ENCODE peak calls at places on chromosomes 7 and 10, in five cellular contexts. One of them, this sample, is unnamed.

GRCh38 chr7:80133361-80134104 is 1.1 kb upstream of the GNAI1 start:
- DNase-seq in K562: no peak
- DNase-seq in GM23338: peak
- DNase-seq in mesenchymal stem cell: peak
- DNase-seq in IMR-90: peak
- DNase-seq in this sample: no peak

GRCh38 chr7:138980575-138981285 is 459 bp downstream of the KIAA1549 start:
- DNase-seq in IMR-90: no peak
- DNase-seq in mesenchymal stem cell: peak
- DNase-seq in GM23338: peak
- DNase-seq in K562: no peak
- DNase-seq in this sample: no peak

GRCh38 chr7:139426258-139427028 is 57.0 kb downstream of the KLRG2 start:
- DNase-seq in IMR-90: no peak
- DNase-seq in mesenchymal stem cell: no peak
- DNase-seq in K562: no peak
- DNase-seq in GM23338: no peak
- DNase-seq in this sample: no peak

GRCh38 chr10:95176101-95176500 is 17.9 kb upstream of the ACSM6 start:
- DNase-seq in mesenchymal stem cell: no peak
- DNase-seq in K562: no peak
- DNase-seq in GM23338: no peak
- DNase-seq in IMR-90: no peak
- DNase-seq in this sample: no peak

GRCh38 chr7:78607099-78607498 is 808.5 kb downstream of the PHTF2 start:
- DNase-seq in mesenchymal stem cell: no peak
- DNase-seq in K562: no peak
- DNase-seq in GM23338: peak
- DNase-seq in IMR-90: no peak
- DNase-seq in this sample: peak

GRCh38 chr7:134954197-134955082 is 31.9 kb upstream of the AGBL3 start:
- DNase-seq in K562: peak
- DNase-seq in GM23338: peak
- DNase-seq in mesenchymal stem cell: peak
- DNase-seq in IMR-90: peak
- DNase-seq in this sample: peak

GRCh38 chr7:69599879-69600764 is 1.8 kb downstream of the AUTS2 start:
- DNase-seq in mesenchymal stem cell: no peak
- DNase-seq in GM23338: peak
- DNase-seq in K562: no peak
- DNase-seq in IMR-90: no peak
- DNase-seq in this sample: peak

GRCh38 chr7:47905071-47905920 is 43.0 kb downstream of the PKD1L1 start:
- DNase-seq in K562: no peak
- DNase-seq in IMR-90: no peak
- DNase-seq in GM23338: no peak
- DNase-seq in mesenchymal stem cell: peak
- DNase-seq in this sample: peak

GRCh38 chr10:89693176-89693575 is 8.2 kb upstream of the KIF20B start:
- DNase-seq in mesenchymal stem cell: no peak
- DNase-seq in GM23338: no peak
- DNase-seq in K562: no peak
- DNase-seq in IMR-90: no peak
- DNase-seq in this sample: no peak

GRCh38 chr10:54961040-54961439 is 160.0 kb upstream of the PCDH15 start:
- DNase-seq in IMR-90: no peak
- DNase-seq in GM23338: no peak
- DNase-seq in mesenchymal stem cell: no peak
- DNase-seq in K562: no peak
- DNase-seq in this sample: no peak

GRCh38 chr10:104336829-104337526 is 1.3 kb downstream of the ITPRIP start:
- DNase-seq in IMR-90: peak
- DNase-seq in GM23338: no peak
- DNase-seq in mesenchymal stem cell: peak
- DNase-seq in K562: no peak
- DNase-seq in this sample: peak

GRCh38 chr10:43965033-43965917 is 316.6 kb upstream of the ZNF32 start:
- DNase-seq in mesenchymal stem cell: peak
- DNase-seq in IMR-90: peak
- DNase-seq in K562: no peak
- DNase-seq in GM23338: no peak
- DNase-seq in this sample: peak

GRCh38 chr7:132650498-132650897 is 74.2 kb upstream of the PLXNA4 start:
- DNase-seq in IMR-90: peak
- DNase-seq in K562: no peak
- DNase-seq in GM23338: peak
- DNase-seq in mesenchymal stem cell: peak
- DNase-seq in this sample: peak

GRCh38 chr7:129772646-129773280 is 161.2 kb downstream of the NRF1 start:
- DNase-seq in mesenchymal stem cell: no peak
- DNase-seq in K562: no peak
- DNase-seq in IMR-90: no peak
- DNase-seq in GM23338: no peak
- DNase-seq in this sample: no peak

GRCh38 chr10:63548860-63549259 is 27.7 kb downstream of the REEP3 start:
- DNase-seq in mesenchymal stem cell: no peak
- DNase-seq in K562: no peak
- DNase-seq in IMR-90: no peak
- DNase-seq in GM23338: no peak
- DNase-seq in this sample: no peak
- H3K4me2 ChIP-seq in mesenchymal stem cell: no peak
- H3K4me2 ChIP-seq in K562: no peak
- H3K4me2 ChIP-seq in IMR-90: no peak
- H3K4me2 ChIP-seq in GM23338: no peak
- H3K4me2 ChIP-seq in this sample: no peak

GRCh38 chr10:86393858-86394472 is 27.4 kb upstream of the GRID1 start:
- DNase-seq in IMR-90: no peak
- DNase-seq in GM23338: no peak
- DNase-seq in mesenchymal stem cell: no peak
- DNase-seq in K562: no peak
- DNase-seq in this sample: no peak
- H3K4me2 ChIP-seq in IMR-90: no peak
- H3K4me2 ChIP-seq in GM23338: no peak
- H3K4me2 ChIP-seq in mesenchymal stem cell: no peak
- H3K4me2 ChIP-seq in K562: no peak
- H3K4me2 ChIP-seq in this sample: no peak

DNA sequence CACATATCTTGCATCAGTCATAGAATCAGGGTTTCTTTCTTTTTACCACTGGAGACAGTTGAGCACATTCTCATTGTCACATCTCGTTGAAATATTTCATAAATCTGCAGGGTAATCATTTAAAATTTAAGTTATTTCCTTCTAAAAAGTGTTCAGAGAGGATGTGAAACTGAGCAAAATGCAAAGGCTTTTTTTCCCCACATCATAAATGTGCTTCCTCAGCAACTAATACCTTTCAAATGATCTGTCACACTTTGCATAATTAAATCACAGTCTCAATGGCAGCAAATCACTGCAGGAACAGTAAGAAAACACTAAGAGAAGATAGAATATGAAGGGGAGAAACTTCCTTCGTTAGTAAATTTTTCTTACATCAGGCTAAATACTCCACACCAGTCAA is 187.5 kb downstream of the EVX1 start:
- DNase-seq in mesenchymal stem cell: no peak
- DNase-seq in GM23338: no peak
- DNase-seq in IMR-90: no peak
- DNase-seq in K562: no peak
- DNase-seq in this sample: no peak
- H3K4me2 ChIP-seq in mesenchymal stem cell: no peak
- H3K4me2 ChIP-seq in GM23338: no peak
- H3K4me2 ChIP-seq in IMR-90: no peak
- H3K4me2 ChIP-seq in K562: no peak
- H3K4me2 ChIP-seq in this sample: no peak

GRCh38 chr10:22285130-22285529 is 31.1 kb upstream of the COMMD3 start:
- DNase-seq in K562: no peak
- DNase-seq in GM23338: no peak
- DNase-seq in IMR-90: no peak
- DNase-seq in mesenchymal stem cell: no peak
- DNase-seq in this sample: no peak
- H3K4me2 ChIP-seq in K562: peak
- H3K4me2 ChIP-seq in GM23338: no peak
- H3K4me2 ChIP-seq in IMR-90: no peak
- H3K4me2 ChIP-seq in mesenchymal stem cell: no peak
- H3K4me2 ChIP-seq in this sample: no peak

GRCh38 chr10:59082249-59082648 is 94.2 kb upstream of the PHYHIPL start:
- DNase-seq in GM23338: no peak
- DNase-seq in K562: no peak
- DNase-seq in IMR-90: no peak
- DNase-seq in mesenchymal stem cell: no peak
- DNase-seq in this sample: no peak

GRCh38 chr10:59077855-59078254 is 98.6 kb upstream of the PHYHIPL start:
- DNase-seq in mesenchymal stem cell: no peak
- DNase-seq in IMR-90: no peak
- DNase-seq in K562: no peak
- DNase-seq in GM23338: no peak
- DNase-seq in this sample: no peak

DNA sequence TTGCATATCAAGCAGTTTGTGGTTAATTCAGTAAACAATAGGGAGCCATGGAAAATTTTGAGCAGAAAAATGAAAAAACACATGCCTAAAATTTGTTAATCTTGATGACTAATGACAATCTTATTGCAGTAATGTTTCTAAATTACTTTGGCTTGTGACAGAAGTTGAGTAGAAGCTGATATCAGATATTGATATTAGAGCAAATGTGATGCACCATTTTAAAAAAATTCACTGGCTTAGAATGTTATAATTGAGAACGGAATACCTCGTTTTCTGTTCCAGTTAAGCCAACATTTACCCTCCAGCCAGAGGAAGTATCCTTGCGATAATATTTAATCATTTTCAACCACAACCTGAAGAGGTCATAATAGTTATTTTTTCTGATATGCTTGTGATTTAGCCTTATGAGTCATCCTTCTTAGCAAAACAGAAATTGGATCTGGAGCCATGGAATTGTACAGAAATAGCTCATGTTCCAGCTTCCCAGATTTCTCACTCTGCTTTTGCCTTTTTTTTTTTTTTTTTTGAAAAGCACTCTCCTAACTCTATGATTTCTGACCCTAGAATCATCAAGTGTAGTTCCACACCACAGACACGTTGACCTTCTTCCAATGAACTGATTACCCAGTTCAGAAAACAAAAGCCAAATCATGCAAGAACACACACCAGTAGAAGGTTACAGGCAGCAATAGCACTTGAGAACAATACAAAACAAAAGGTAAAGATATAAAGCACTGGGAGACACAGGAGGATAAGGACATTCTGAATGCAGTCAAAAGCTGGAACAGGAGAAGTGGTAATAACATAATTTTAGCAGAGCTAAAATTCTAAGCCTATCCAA is 96.8 kb upstream of the PHYHIPL start:
- DNase-seq in mesenchymal stem cell: peak
- DNase-seq in GM23338: no peak
- DNase-seq in K562: no peak
- DNase-seq in IMR-90: peak
- DNase-seq in this sample: peak
- H3K4me2 ChIP-seq in mesenchymal stem cell: no peak
- H3K4me2 ChIP-seq in GM23338: no peak
- H3K4me2 ChIP-seq in K562: no peak
- H3K4me2 ChIP-seq in IMR-90: peak
- H3K4me2 ChIP-seq in this sample: peak

DNA sequence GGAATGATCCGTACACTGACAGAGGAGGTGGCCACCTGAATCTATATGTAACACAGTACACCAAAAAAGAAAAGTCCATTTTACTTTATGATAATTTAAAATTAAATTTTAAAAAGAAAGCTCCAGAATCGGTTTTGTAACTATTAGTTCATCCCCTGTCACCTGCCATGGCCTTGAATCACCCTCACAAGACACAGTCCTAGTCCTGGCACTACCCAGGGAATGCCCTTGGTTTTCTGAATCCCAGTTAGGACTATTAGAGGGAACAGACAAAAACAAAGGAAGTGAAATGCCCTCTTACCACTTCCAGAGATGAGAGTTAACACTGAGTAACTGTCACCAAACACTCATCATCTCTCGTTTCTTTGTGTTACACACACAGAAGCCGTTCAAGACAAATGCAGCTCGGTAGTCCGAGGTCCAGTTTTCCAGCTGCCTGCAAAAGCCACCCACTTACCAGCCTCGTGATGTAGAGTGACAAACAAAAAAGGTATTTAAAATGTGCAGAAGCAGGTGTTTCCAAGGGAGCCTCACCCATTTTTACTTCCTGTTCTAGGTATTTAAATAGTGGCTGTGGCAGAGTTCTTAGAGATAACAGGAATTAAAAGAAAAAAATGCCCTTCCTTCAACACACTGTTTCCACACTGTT is 6.1 kb downstream of the PTPRN2 start:
- DNase-seq in K562: no peak
- DNase-seq in GM23338: no peak
- DNase-seq in mesenchymal stem cell: no peak
- DNase-seq in IMR-90: no peak
- DNase-seq in this sample: no peak
- H3K4me2 ChIP-seq in K562: no peak
- H3K4me2 ChIP-seq in GM23338: no peak
- H3K4me2 ChIP-seq in mesenchymal stem cell: no peak
- H3K4me2 ChIP-seq in IMR-90: no peak
- H3K4me2 ChIP-seq in this sample: no peak

This sample was measured in fibroblast of lung.